ENCODE peak calls at places on chromosomes 1 and 21, in six cellular contexts. H is CD8-positive, alpha-beta T cell; A is NT2/D1; K is AG04450; L is endodermal cell; T is fibroblast of lung. O is an unnamed sample.

GRCh38 chr1:27689423-27690173 is 17.6 kb upstream of the IFI6 start:
- DNase-seq in H (no peak), A (no peak), K (peak; percentile 6), L (no peak), T (peak; percentile 41), O (no peak)

GRCh38 chr1:2356401-2356800 is 35.0 kb downstream of the MORN1 start:
- DNase-seq in H (no peak), A (no peak), K (no peak), L (no peak), T (no peak), O (no peak)

GRCh38 chr1:175543447-175543846 is 199.9 kb downstream of the TNR start:
- DNase-seq in H (no peak), A (no peak), K (no peak), L (no peak), T (no peak), O (no peak)

GRCh38 chr1:151828931-151829330 is 2.7 kb downstream of the RORC start:
- DNase-seq in H (no peak), A (peak; percentile 77), K (no peak), L (peak; percentile 92), T (no peak), O (peak; percentile 75)

GRCh38 chr1:87329051-87329755 is 523 bp downstream of the LMO4 start:
- DNase-seq in H (peak; percentile 25), A (no peak), K (no peak), L (peak; percentile 78), T (peak; percentile 72), O (peak; percentile 66)

GRCh38 chr1:147243228-147243685 is 773 bp downstream of the CHD1L start:
- DNase-seq in H (peak; percentile 16), A (peak; percentile 42), K (no peak), L (peak; percentile 76), T (no peak), O (peak; percentile 62)

GRCh38 chr1:168455764-168456163 is 88.0 kb downstream of the XCL2 start:
- DNase-seq in H (no peak), A (no peak), K (no peak), L (no peak), T (no peak), O (no peak)

GRCh38 chr1:248837045-248837793 is 805 bp upstream of the ZNF672 start:
- DNase-seq in H (no peak), A (no peak), K (no peak), L (no peak), T (no peak), O (no peak)

GRCh38 chr1:208437416-208437815 is 193.2 kb upstream of the PLXNA2 start:
- DNase-seq in H (no peak), A (no peak), K (no peak), L (no peak), T (peak; percentile 32), O (no peak)

GRCh38 chr1:22508991-22509390 is 54.3 kb upstream of the EPHA8 start:
- DNase-seq in H (no peak), A (no peak), K (no peak), L (no peak), T (no peak), O (no peak)

GRCh38 chr1:174266991-174267612 is 107.8 kb downstream of the RABGAP1L start:
- DNase-seq in H (no peak), A (no peak), K (no peak), L (no peak), T (no peak), O (no peak)

GRCh38 chr1:34688358-34688757 is 66.5 kb upstream of the GJB5 start:
- DNase-seq in H (no peak), A (no peak), K (no peak), L (no peak), T (no peak), O (no peak)

GRCh38 chr1:31712625-31713024 is 8.8 kb upstream of the COL16A1 start:
- DNase-seq in H (no peak), A (no peak), K (peak; percentile 55), L (peak; percentile 59), T (peak; percentile 63), O (no peak)

GRCh38 chr1:64933296-64934070 is 32.9 kb downstream of the JAK1 start:
- DNase-seq in H (no peak), A (no peak), K (peak; percentile 69), L (no peak), T (peak; percentile 96), O (no peak)

GRCh38 chr1:230352537-230352936 is 73.6 kb downstream of the PGBD5 start:
- DNase-seq in H (no peak), A (no peak), K (no peak), L (no peak), T (no peak), O (no peak)

GRCh38 chr1:186102559-186103148 is 272.4 kb downstream of the TPR start:
- DNase-seq in H (no peak), A (no peak), K (peak; percentile 44), L (no peak), T (peak; percentile 73), O (no peak)

GRCh38 chr1:155206891-155207577 is 663 bp downstream of the THBS3 start:
- DNase-seq in H (peak; percentile 84), A (peak; percentile 85), K (peak; percentile 55), L (peak; percentile 97), T (peak; percentile 77), O (peak; percentile 92)

GRCh38 chr1:248404024-248404423 is 1.2 kb downstream of the OR2T1 start:
- DNase-seq in H (no peak), A (peak; percentile 54), K (no peak), L (no peak), T (no peak), O (no peak)

GRCh38 chr21:45977396-45977795 is 4.2 kb upstream of the COL6A1 start:
- DNase-seq in H (no peak), A (no peak), K (no peak), L (peak; percentile 75), T (no peak), O (no peak)

GRCh38 chr1:154758346-154758745 is 111.7 kb downstream of the KCNN3 start:
- DNase-seq in H (no peak), A (no peak), K (no peak), L (no peak), T (no peak), O (no peak)

GRCh38 chr1:229563241-229563640 is 4.7 kb upstream of the ABCB10 start:
- DNase-seq in H (no peak), A (no peak), K (no peak), L (peak; percentile 70), T (no peak), O (no peak)

GRCh38 chr1:5432436-5432835 is 559.8 kb downstream of the NPHP4 start:
- DNase-seq in H (no peak), A (no peak), K (no peak), L (no peak), T (no peak), O (no peak)

GRCh38 chr21:16775056-16775455 is 737.8 kb upstream of the CXADR start:
- DNase-seq in H (no peak), A (no peak), K (no peak), L (no peak), T (no peak), O (no peak)

GRCh38 chr1:204417231-204417997 is 5.8 kb upstream of the PPP1R15B start:
- DNase-seq in H (no peak), A (no peak), K (peak; percentile 86), L (peak; percentile 73), T (peak; percentile 97), O (no peak)

GRCh38 chr21:28294046-28294445 is 698.6 kb downstream of the LTN1 start:
- DNase-seq in H (no peak), A (no peak), K (no peak), L (no peak), T (peak; percentile 42), O (no peak)

GRCh38 chr1:54461731-54462596 is 55.8 kb upstream of the SSBP3 start:
- DNase-seq in H (no peak), A (no peak), K (no peak), L (no peak), T (no peak), O (no peak)

GRCh38 chr1:239536165-239536849 is 149.9 kb downstream of the CHRM3 start:
- DNase-seq in H (no peak), A (no peak), K (no peak), L (no peak), T (no peak), O (no peak)
- H3K9me3 ChIP-seq in H (no peaks in the 10 kb centered on the region), A (no peaks in the 10 kb centered on the region), K (peaks cover 16% of the 10 kb centered on the region), L (no peaks in the 10 kb centered on the region), T (no peaks in the 10 kb centered on the region), O (no peaks in the 10 kb centered on the region)

GRCh38 chr1:115377411-115377810 is 39.4 kb upstream of the NGF start:
- DNase-seq in H (no peak), A (no peak), K (no peak), L (no peak), T (peak; percentile 56), O (no peak)
- H3K4me3 ChIP-seq in H (no peak overlapping the region), A (no peak overlapping the region), K (no peak overlapping the region), L (no peak overlapping the region), T (no peak overlapping the region), O (no peak overlapping the region)

GRCh38 chr1:79079770-79080169 is 73.2 kb upstream of the ADGRL4 start:
- DNase-seq in H (no peak), A (peak; percentile 62), K (peak; percentile 69), L (peak; percentile 69), T (peak; percentile 92), O (no peak)

GRCh38 chr1:79082233-79082632 is 75.7 kb upstream of the ADGRL4 start:
- DNase-seq in H (no peak), A (no peak), K (no peak), L (no peak), T (no peak), O (no peak)
- H3K9me3 ChIP-seq in H (no peaks in the 10 kb centered on the region), A (no peaks in the 10 kb centered on the region), K (no peaks in the 10 kb centered on the region), L (no peaks in the 10 kb centered on the region), T (no peaks in the 10 kb centered on the region), O (no peaks in the 10 kb centered on the region)

GRCh38 chr21:33211732-33212131 is 18.0 kb upstream of the IFNAR2 start:
- DNase-seq in H (no peak), A (no peak), K (no peak), L (no peak), T (no peak), O (no peak)

GRCh38 chr21:33211305-33211704 is 18.4 kb upstream of the IFNAR2 start:
- DNase-seq in H (no peak), A (no peak), K (no peak), L (no peak), T (no peak), O (no peak)

GRCh38 chr21:33208534-33208933 is 21.2 kb upstream of the IFNAR2 start:
- DNase-seq in H (no peak), A (no peak), K (no peak), L (no peak), T (no peak), O (no peak)

GRCh38 chr21:33214056-33214455 is 15.7 kb upstream of the IFNAR2 start:
- DNase-seq in H (no peak), A (no peak), K (no peak), L (no peak), T (no peak), O (no peak)

DNA sequence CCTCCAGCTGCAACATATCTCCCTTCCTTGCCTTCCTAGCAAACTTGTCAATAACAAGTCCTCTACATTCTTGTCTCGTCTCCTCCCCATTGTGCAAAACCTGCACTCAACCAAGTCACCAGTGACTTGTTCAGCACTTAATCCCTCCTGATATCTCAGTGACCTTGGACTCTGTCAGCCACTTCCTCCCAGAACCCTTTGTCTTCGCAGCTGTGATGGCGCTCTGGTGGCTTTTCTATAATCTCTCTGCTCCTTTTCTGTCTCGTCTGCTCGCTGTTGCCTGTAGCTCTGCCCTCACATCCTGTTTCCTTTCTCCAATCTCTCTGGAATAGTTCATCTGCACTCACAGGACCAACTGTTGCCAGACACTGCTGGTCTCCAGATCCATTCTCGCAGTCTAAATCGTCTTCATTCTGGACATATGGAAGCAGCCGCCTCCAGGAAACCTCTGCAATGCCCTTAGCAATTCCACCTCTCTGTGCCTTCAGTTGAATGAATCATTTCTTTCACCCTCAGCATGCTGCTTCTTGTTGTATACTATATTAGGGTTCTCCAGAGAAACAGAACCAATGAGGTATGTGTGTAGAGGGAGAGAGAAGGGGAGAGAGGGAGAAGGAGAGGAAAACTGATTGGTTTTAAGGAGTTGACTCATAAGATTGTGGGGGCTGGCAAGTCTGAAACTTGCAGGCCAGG is 17.4 kb upstream of the IFNAR2 start:
- DNase-seq in H (peak; percentile 27), A (no peak), K (peak; percentile 33), L (no peak), T (peak; percentile 25), O (peak; percentile 47)
- H3K4me3 ChIP-seq in H (no peak overlapping the region), A (no peak overlapping the region), K (peak overlapping the region; percentile 17), L (no peak overlapping the region), T (no peak overlapping the region), O (no peak overlapping the region)

O was measured in HAP-1.